ENCODE peak calls at places on chromosome 1, in nine cellular contexts. One of them, this sample, is unnamed.

GRCh38 chr1:158564608-158565007 is 5.8 kb downstream of the OR6P1 start:
- DNase-seq in A549: no peak
- DNase-seq in ovary: no peak
- DNase-seq in stomach: no peak
- DNase-seq in tibial nerve: no peak
- DNase-seq in H1: no peak
- DNase-seq in sigmoid colon: no peak
- DNase-seq in upper lobe of left lung: no peak
- DNase-seq in HepG2: no peak
- DNase-seq in this sample: no peak

GRCh38 chr1:6948861-6949260 is 163.6 kb downstream of the CAMTA1 start:
- DNase-seq in A549: no peak
- DNase-seq in ovary: no peak
- DNase-seq in stomach: no peak
- DNase-seq in tibial nerve: no peak
- DNase-seq in H1: no peak
- DNase-seq in sigmoid colon: no peak
- DNase-seq in upper lobe of left lung: no peak
- DNase-seq in HepG2: no peak
- DNase-seq in this sample: no peak

GRCh38 chr1:78831731-78832360 is 174.7 kb downstream of the ADGRL4 start:
- DNase-seq in A549: no peak
- DNase-seq in ovary: no peak
- DNase-seq in stomach: no peak
- DNase-seq in tibial nerve: no peak
- DNase-seq in H1: no peak
- DNase-seq in sigmoid colon: no peak
- DNase-seq in upper lobe of left lung: no peak
- DNase-seq in HepG2: no peak
- DNase-seq in this sample: no peak

GRCh38 chr1:39695011-39695410 is 3.8 kb upstream of the HPCAL4 start:
- DNase-seq in A549: no peak
- DNase-seq in ovary: no peak
- DNase-seq in stomach: no peak
- DNase-seq in tibial nerve: no peak
- DNase-seq in H1: no peak
- DNase-seq in sigmoid colon: no peak
- DNase-seq in upper lobe of left lung: no peak
- DNase-seq in HepG2: no peak
- DNase-seq in this sample: no peak

GRCh38 chr1:20603473-20604464 is 14.9 kb downstream of the CDA start:
- DNase-seq in A549: no peak
- DNase-seq in ovary: no peak
- DNase-seq in stomach: no peak
- DNase-seq in tibial nerve: no peak
- DNase-seq in H1: no peak
- DNase-seq in sigmoid colon: no peak
- DNase-seq in upper lobe of left lung: peak
- DNase-seq in HepG2: peak
- DNase-seq in this sample: no peak

GRCh38 chr1:24702511-24703293 is 42.5 kb upstream of the CLIC4 start:
- DNase-seq in A549: no peak
- DNase-seq in ovary: no peak
- DNase-seq in stomach: no peak
- DNase-seq in tibial nerve: no peak
- DNase-seq in H1: no peak
- DNase-seq in sigmoid colon: no peak
- DNase-seq in upper lobe of left lung: peak
- DNase-seq in HepG2: peak
- DNase-seq in this sample: no peak

GRCh38 chr1:214224605-214225354 is 56.2 kb upstream of the SMYD2 start:
- DNase-seq in A549: no peak
- DNase-seq in ovary: no peak
- DNase-seq in stomach: no peak
- DNase-seq in tibial nerve: no peak
- DNase-seq in H1: peak
- DNase-seq in sigmoid colon: no peak
- DNase-seq in upper lobe of left lung: no peak
- DNase-seq in HepG2: no peak
- DNase-seq in this sample: no peak

GRCh38 chr1:20661235-20662109 is at the start of gene DDOST:
- DNase-seq in A549: peak
- DNase-seq in ovary: peak
- DNase-seq in stomach: peak
- DNase-seq in tibial nerve: peak
- DNase-seq in H1: peak
- DNase-seq in sigmoid colon: peak
- DNase-seq in upper lobe of left lung: peak
- DNase-seq in HepG2: peak
- DNase-seq in this sample: peak

GRCh38 chr1:12488666-12489354 is 129.2 kb downstream of the DHRS3 start:
- DNase-seq in A549: no peak
- DNase-seq in ovary: no peak
- DNase-seq in stomach: no peak
- DNase-seq in tibial nerve: no peak
- DNase-seq in H1: no peak
- DNase-seq in sigmoid colon: no peak
- DNase-seq in upper lobe of left lung: no peak
- DNase-seq in HepG2: no peak
- DNase-seq in this sample: no peak

GRCh38 chr1:1120096-1120495 is 4.2 kb upstream of the C1orf159 start:
- DNase-seq in A549: no peak
- DNase-seq in ovary: no peak
- DNase-seq in stomach: no peak
- DNase-seq in tibial nerve: no peak
- DNase-seq in H1: no peak
- DNase-seq in sigmoid colon: peak
- DNase-seq in upper lobe of left lung: no peak
- DNase-seq in HepG2: no peak
- DNase-seq in this sample: peak

GRCh38 chr1:178645826-178646200 is 79.2 kb upstream of the RALGPS2 start:
- DNase-seq in A549: no peak
- DNase-seq in ovary: no peak
- DNase-seq in stomach: no peak
- DNase-seq in tibial nerve: no peak
- DNase-seq in H1: no peak
- DNase-seq in sigmoid colon: no peak
- DNase-seq in upper lobe of left lung: no peak
- DNase-seq in HepG2: no peak
- DNase-seq in this sample: no peak

GRCh38 chr1:209755926-209756607 is at the start of gene TRAF3IP3:
- DNase-seq in A549: no peak
- DNase-seq in ovary: no peak
- DNase-seq in stomach: peak
- DNase-seq in tibial nerve: no peak
- DNase-seq in H1: no peak
- DNase-seq in sigmoid colon: no peak
- DNase-seq in upper lobe of left lung: peak
- DNase-seq in HepG2: no peak
- DNase-seq in this sample: peak

GRCh38 chr1:116432655-116433282 is 59.7 kb downstream of the ATP1A1 start:
- DNase-seq in A549: no peak
- DNase-seq in ovary: no peak
- DNase-seq in stomach: no peak
- DNase-seq in tibial nerve: no peak
- DNase-seq in H1: no peak
- DNase-seq in sigmoid colon: no peak
- DNase-seq in upper lobe of left lung: no peak
- DNase-seq in HepG2: no peak
- DNase-seq in this sample: no peak

GRCh38 chr1:115099693-115100050 is 10.4 kb upstream of the TSPAN2 start:
- DNase-seq in A549: no peak
- DNase-seq in ovary: no peak
- DNase-seq in stomach: no peak
- DNase-seq in tibial nerve: no peak
- DNase-seq in H1: no peak
- DNase-seq in sigmoid colon: no peak
- DNase-seq in upper lobe of left lung: no peak
- DNase-seq in HepG2: no peak
- DNase-seq in this sample: no peak

GRCh38 chr1:151547119-151547899 is 7.2 kb downstream of the TUFT1 start:
- DNase-seq in A549: peak
- DNase-seq in ovary: peak
- DNase-seq in stomach: peak
- DNase-seq in tibial nerve: peak
- DNase-seq in H1: peak
- DNase-seq in sigmoid colon: peak
- DNase-seq in upper lobe of left lung: peak
- DNase-seq in HepG2: peak
- DNase-seq in this sample: peak

GRCh38 chr1:47416319-47417128 is 439 bp downstream of the FOXE3 start:
- DNase-seq in A549: no peak
- DNase-seq in ovary: no peak
- DNase-seq in stomach: no peak
- DNase-seq in tibial nerve: no peak
- DNase-seq in H1: peak
- DNase-seq in sigmoid colon: no peak
- DNase-seq in upper lobe of left lung: no peak
- DNase-seq in HepG2: no peak
- DNase-seq in this sample: no peak
- H3K4me3 ChIP-seq in A549: peak
- H3K4me3 ChIP-seq in ovary: no peak
- H3K4me3 ChIP-seq in stomach: peak
- H3K4me3 ChIP-seq in tibial nerve: peak
- H3K4me3 ChIP-seq in H1: peak
- H3K4me3 ChIP-seq in sigmoid colon: no peak
- H3K4me3 ChIP-seq in upper lobe of left lung: peak
- H3K4me3 ChIP-seq in HepG2: no peak
- H3K4me3 ChIP-seq in this sample: peak

DNA sequence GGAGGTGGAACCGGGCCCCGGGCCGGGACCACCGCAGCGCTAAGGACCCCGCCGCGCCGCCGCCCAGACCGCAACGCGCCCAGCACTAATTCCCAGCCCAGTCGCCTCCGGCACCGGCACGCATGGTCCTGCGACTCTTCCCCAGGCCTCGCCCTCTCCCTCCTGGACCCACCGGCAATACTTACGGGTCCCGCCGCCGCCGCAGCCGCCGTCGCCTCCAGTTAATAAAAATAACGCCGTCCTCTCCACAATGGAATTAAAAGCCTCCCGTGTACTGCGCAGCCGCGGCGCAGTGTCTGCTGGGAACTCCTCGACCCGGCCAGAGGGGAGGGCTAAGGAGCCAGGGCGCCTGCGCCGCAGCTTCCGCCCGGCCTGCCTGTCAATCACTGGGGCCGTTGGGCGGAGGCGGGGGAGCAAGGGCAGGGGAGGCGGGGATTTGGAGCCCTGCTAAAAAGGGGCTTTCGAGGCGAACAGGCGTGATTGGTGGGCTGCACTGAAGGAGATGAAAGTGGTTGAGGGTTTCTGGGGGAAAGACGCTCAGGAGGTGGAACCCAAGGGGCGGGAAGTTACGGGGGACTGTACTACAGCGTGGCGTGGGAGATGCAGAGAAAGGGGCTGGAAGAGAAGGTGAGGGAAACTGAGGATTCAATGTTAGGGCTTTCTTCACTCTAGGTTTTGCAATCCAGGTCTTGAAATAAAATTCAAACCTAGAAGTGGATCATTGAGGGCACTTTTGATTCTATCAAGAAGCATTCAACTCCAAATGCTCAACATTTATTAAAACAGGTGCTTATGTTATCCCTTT is at the start of gene ZNF281:
- DNase-seq in A549: peak
- DNase-seq in ovary: peak
- DNase-seq in stomach: peak
- DNase-seq in tibial nerve: peak
- DNase-seq in H1: peak
- DNase-seq in sigmoid colon: peak
- DNase-seq in upper lobe of left lung: peak
- DNase-seq in HepG2: peak
- DNase-seq in this sample: peak
- TF ChIP-seq POLR2A in A549: peak
- TF ChIP-seq POLR2A in ovary: no peak
- TF ChIP-seq POLR2A in stomach: peak
- TF ChIP-seq POLR2A in tibial nerve: peak
- TF ChIP-seq POLR2A in H1: peak
- TF ChIP-seq POLR2A in sigmoid colon: peak
- TF ChIP-seq POLR2A in upper lobe of left lung: peak
- TF ChIP-seq POLR2A in HepG2: peak
- TF ChIP-seq POLR2A in this sample: peak

GRCh38 chr1:172320723-172321122 is 99.8 kb upstream of the C1orf105 start:
- DNase-seq in A549: no peak
- DNase-seq in ovary: no peak
- DNase-seq in stomach: no peak
- DNase-seq in tibial nerve: no peak
- DNase-seq in H1: no peak
- DNase-seq in sigmoid colon: peak
- DNase-seq in upper lobe of left lung: no peak
- DNase-seq in HepG2: no peak
- DNase-seq in this sample: no peak
- TF ChIP-seq EP300 in A549: no peak
- TF ChIP-seq EP300 in ovary: no peak
- TF ChIP-seq EP300 in stomach: no peak
- TF ChIP-seq EP300 in tibial nerve: no peak
- TF ChIP-seq EP300 in H1: no peak
- TF ChIP-seq EP300 in sigmoid colon: no peak
- TF ChIP-seq EP300 in upper lobe of left lung: no peak
- TF ChIP-seq EP300 in HepG2: no peak
- TF ChIP-seq EP300 in this sample: no peak

DNA sequence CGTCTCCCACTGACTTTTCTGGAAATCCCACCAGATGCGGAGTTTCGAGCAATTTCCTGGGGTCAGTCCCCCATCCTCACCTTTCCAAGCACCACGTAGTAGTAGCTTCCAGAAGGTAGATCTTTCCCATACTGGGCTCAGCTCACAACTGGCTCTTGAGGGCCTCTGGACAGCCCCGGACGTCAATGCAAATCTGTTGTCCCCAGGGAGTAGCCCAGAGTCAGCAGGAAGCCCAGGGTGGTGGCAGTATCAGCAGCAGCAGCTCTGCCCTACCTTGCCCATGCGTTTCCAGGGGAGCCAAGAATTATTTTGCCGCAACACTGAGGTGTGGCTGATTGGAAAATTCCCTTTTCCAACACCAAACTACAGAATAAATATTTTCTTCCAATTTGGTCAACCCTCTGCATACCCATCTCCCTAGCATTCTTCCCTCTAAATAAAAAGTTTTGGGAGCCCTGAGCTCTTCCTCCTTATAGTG is 70.3 kb downstream of the CD46 start:
- DNase-seq in A549: no peak
- DNase-seq in ovary: no peak
- DNase-seq in stomach: no peak
- DNase-seq in tibial nerve: no peak
- DNase-seq in H1: no peak
- DNase-seq in sigmoid colon: peak
- DNase-seq in upper lobe of left lung: no peak
- DNase-seq in HepG2: no peak
- DNase-seq in this sample: peak
- H3K4me3 ChIP-seq in A549: peak
- H3K4me3 ChIP-seq in ovary: peak
- H3K4me3 ChIP-seq in stomach: peak
- H3K4me3 ChIP-seq in tibial nerve: peak
- H3K4me3 ChIP-seq in H1: no peak
- H3K4me3 ChIP-seq in sigmoid colon: peak
- H3K4me3 ChIP-seq in upper lobe of left lung: peak
- H3K4me3 ChIP-seq in HepG2: no peak
- H3K4me3 ChIP-seq in this sample: peak

GRCh38 chr1:206507395-206508129 is at the start of gene RASSF5:
- DNase-seq in A549: peak
- DNase-seq in ovary: peak
- DNase-seq in stomach: peak
- DNase-seq in tibial nerve: peak
- DNase-seq in H1: peak
- DNase-seq in sigmoid colon: peak
- DNase-seq in upper lobe of left lung: peak
- DNase-seq in HepG2: no peak
- DNase-seq in this sample: peak
- TF ChIP-seq POLR2A in A549: peak
- TF ChIP-seq POLR2A in ovary: peak
- TF ChIP-seq POLR2A in stomach: no peak
- TF ChIP-seq POLR2A in tibial nerve: peak
- TF ChIP-seq POLR2A in H1: peak
- TF ChIP-seq POLR2A in sigmoid colon: no peak
- TF ChIP-seq POLR2A in upper lobe of left lung: peak
- TF ChIP-seq POLR2A in HepG2: no peak
- TF ChIP-seq POLR2A in this sample: peak

GRCh38 chr1:188941986-188942385 is 1535.7 kb downstream of the BRINP3 start:
- DNase-seq in A549: no peak
- DNase-seq in ovary: no peak
- DNase-seq in stomach: no peak
- DNase-seq in tibial nerve: no peak
- DNase-seq in H1: no peak
- DNase-seq in sigmoid colon: no peak
- DNase-seq in upper lobe of left lung: no peak
- DNase-seq in HepG2: no peak
- DNase-seq in this sample: no peak
- TF ChIP-seq EP300 in A549: no peak
- TF ChIP-seq EP300 in ovary: no peak
- TF ChIP-seq EP300 in stomach: no peak
- TF ChIP-seq EP300 in tibial nerve: no peak
- TF ChIP-seq EP300 in H1: no peak
- TF ChIP-seq EP300 in sigmoid colon: no peak
- TF ChIP-seq EP300 in upper lobe of left lung: no peak
- TF ChIP-seq EP300 in HepG2: no peak
- TF ChIP-seq EP300 in this sample: no peak